ENCODE peak calls at places on chromosomes 4 and X, in six cellular contexts. L, A, Q, N, Z and J are unnamed samples.

GRCh38 chr4:81213671-81214070 is 1.4 kb downstream of the PRKG2 start:
- DNase-seq in N (no peak), Z (no peak), A (no peak), L (no peak), Q (no peak), J (no peak)

GRCh38 chr4:150514709-150515108 is 67.2 kb upstream of the MAB21L2 start:
- DNase-seq in N (no peak), Z (no peak), A (no peak), Q (no peak), L (no peak), J (no peak)

GRCh38 chr4:140603286-140603685 is 34.5 kb upstream of the UCP1 start:
- DNase-seq in A (no peak), L (peak; percentile 51), Q (no peak), Z (no peak), N (no peak), J (no peak)

GRCh38 chrX:78321809-78322208 is 5.6 kb downstream of the CYSLTR1 start:
- DNase-seq in N (no peak), L (peak; percentile 31), A (peak; percentile 58), Q (no peak), Z (peak; percentile 52), J (peak; percentile 38)

GRCh38 chrX:33204889-33205288 is 6.5 kb downstream of the DMD start:
- DNase-seq in L (no peak), Z (no peak), A (no peak), Q (no peak), N (no peak), J (no peak)

GRCh38 chr4:169582706-169583105 is 29.7 kb downstream of the NEK1 start:
- DNase-seq in N (no peak), Z (no peak), L (no peak), A (no peak), Q (no peak), J (no peak)

GRCh38 chrX:31153475-31154047 is 81.7 kb upstream of the FTHL17 start:
- DNase-seq in A (no peak), Z (no peak), Q (no peak), L (no peak), N (no peak), J (no peak)

GRCh38 chr4:25454491-25454890 is 77.4 kb downstream of the ANAPC4 start:
- DNase-seq in N (no peak), Z (no peak), L (no peak), A (no peak), Q (no peak), J (no peak)

GRCh38 chrX:41010188-41010846 is 74.9 kb upstream of the USP9X start:
- DNase-seq in L (peak; percentile 85), Z (peak; percentile 82), Q (peak; percentile 85), A (peak; percentile 83), N (no peak), J (peak; percentile 48)

GRCh38 chr4:10334506-10335028 is 122.7 kb downstream of the ZNF518B start:
- DNase-seq in N (no peak), A (no peak), L (no peak), Q (no peak), Z (no peak), J (no peak)

GRCh38 chr4:53161475-53162423 is 204.1 kb downstream of the SCFD2 start:
- DNase-seq in Z (no peak), N (no peak), L (no peak), A (no peak), Q (no peak), J (no peak)

GRCh38 chrX:134570899-134571298 is 87.4 kb downstream of the PLAC1 start:
- DNase-seq in Q (no peak), Z (no peak), L (no peak), A (no peak), N (no peak), J (no peak)

GRCh38 chr4:76084542-76084941 is 10.0 kb downstream of the ART3 start:
- DNase-seq in A (no peak), Q (no peak), Z (no peak), L (no peak), N (no peak), J (no peak)

GRCh38 chr4:47816748-47817147 is 21.1 kb downstream of the CORIN start:
- DNase-seq in L (no peak), N (no peak), Z (no peak), Q (no peak), A (no peak), J (no peak)

GRCh38 chr4:100019821-100020220 is 69.7 kb upstream of the H2AZ1 start:
- DNase-seq in Z (no peak), L (no peak), N (no peak), Q (no peak), A (no peak), J (no peak)

GRCh38 chrX:149497626-149498025 is 7.5 kb downstream of the IDS start:
- DNase-seq in Z (no peak), Q (peak; percentile 40), N (no peak), A (no peak), L (no peak), J (no peak)

GRCh38 chrX:135463937-135464336 is 42.2 kb downstream of the SMIM10L2A start:
- DNase-seq in N (no peak), Z (no peak), Q (no peak), A (no peak), L (no peak), J (no peak)

GRCh38 chr4:153486281-153487151 is 20.4 kb downstream of the TMEM131L start:
- DNase-seq in Z (peak; percentile 33), N (no peak), A (peak; percentile 76), Q (no peak), L (no peak), J (no peak)

GRCh38 chrX:101260435-101260834 is 30.7 kb downstream of the TAF7L start:
- DNase-seq in A (no peak), Z (no peak), N (no peak), Q (no peak), L (no peak), J (no peak)

GRCh38 chrX:77527233-77528001 is 80.2 kb downstream of the FGF16 start:
- DNase-seq in L (peak; percentile 28), A (no peak), Q (no peak), Z (no peak), N (no peak), J (no peak)

GRCh38 chr4:81255524-81255923 is 40.5 kb upstream of the PRKG2 start:
- DNase-seq in Q (no peak), L (no peak), N (no peak), A (no peak), Z (no peak), J (no peak)

GRCh38 chrX:40006025-40007017 is 91.4 kb downstream of the BCOR start:
- DNase-seq in L (peak; percentile 57), A (no peak), Z (no peak), Q (no peak), N (no peak), J (no peak)

GRCh38 chrX:9845574-9845948 is 59.3 kb downstream of the SHROOM2 start:
- DNase-seq in L (no peak), Z (no peak), N (no peak), Q (no peak), A (no peak), J (no peak)

GRCh38 chrX:19007868-19008267 is 24.0 kb upstream of the PHKA2 start:
- DNase-seq in Z (no peak), L (no peak), A (no peak), Q (no peak), N (no peak), J (no peak)

GRCh38 chrX:139881130-139881529 is 51.7 kb downstream of the ATP11C start:
- DNase-seq in L (no peak), A (no peak), N (no peak), Z (no peak), Q (no peak), J (no peak)

GRCh38 chrX:151713859-151714258 is 2.0 kb upstream of the FATE1 start:
- DNase-seq in N (no peak), Z (no peak), Q (no peak), A (no peak), L (no peak), J (no peak)

GRCh38 chr4:55358668-55359067 is 12.6 kb downstream of the SRD5A3 start:
- DNase-seq in Z (no peak), Q (no peak), N (no peak), L (no peak), A (no peak), J (no peak)

GRCh38 chr4:163344147-163345050 is 707 bp downstream of the NPY5R start:
- DNase-seq in N (peak; percentile 19), L (peak; percentile 27), Z (no peak), Q (no peak), A (peak; percentile 70), J (no peak)

GRCh38 chrX:40281341-40282005 is 183.7 kb upstream of the BCOR start:
- DNase-seq in Z (no peak), A (no peak), Q (no peak), N (no peak), L (no peak), J (peak; percentile 8)

GRCh38 chrX:34893741-34894140 is 48.9 kb upstream of the FAM47B start:
- DNase-seq in Q (no peak), A (no peak), N (no peak), Z (no peak), L (no peak), J (no peak)

GRCh38 chr4:18025263-18025662 is 3.7 kb upstream of the LCORL start:
- DNase-seq in Q (no peak), N (no peak), A (no peak), L (no peak), Z (no peak), J (no peak)

GRCh38 chr4:158459085-158459820 is 62.4 kb upstream of the RXFP1 start:
- DNase-seq in A (no peak), Z (no peak), L (no peak), Q (no peak), N (no peak), J (no peak)